ENCODE peak calls at places on chromosomes 12 and 14, in eight cellular contexts. Z is A673; S is pancreas; L is tibial nerve; B is A549; E is mammary epithelial cell; R is uterus; U is CD8-positive, alpha-beta T cell. F is an unnamed sample.

GRCh38 chr12:65823481-65824313 is 586 bp upstream of the HMGA2 start:
- DNase-seq in Z (peak; percentile 92), S (peak; percentile 42), L (no peak), B (peak; percentile 53), E (peak; percentile 81), R (no peak), U (no peak), F (peak; percentile 27)

GRCh38 chr12:59372971-59373370 is 222.9 kb upstream of the SLC16A7 start:
- DNase-seq in Z (peak; percentile 22), S (no peak), L (no peak), B (no peak), E (peak; percentile 31), R (no peak), U (no peak), F (no peak)

GRCh38 chr12:11969437-11970154 is 101.1 kb upstream of the BCL2L14 start:
- DNase-seq in Z (no peak), S (no peak), L (no peak), B (no peak), E (no peak), R (no peak), U (no peak), F (no peak)

GRCh38 chr12:64951944-64952343 is 127.5 kb downstream of the TBC1D30 start:
- DNase-seq in Z (no peak), S (no peak), L (no peak), B (no peak), E (no peak), R (no peak), U (no peak), F (no peak)

GRCh38 chr14:33943484-33943883 is 7.4 kb downstream of the EGLN3 start:
- DNase-seq in Z (no peak), S (peak; percentile 61), L (no peak), B (no peak), E (no peak), R (no peak), U (no peak), F (no peak)

GRCh38 chr12:63918788-63919300 is 74.3 kb downstream of the SRGAP1 start:
- DNase-seq in Z (peak; percentile 48), S (no peak), L (no peak), B (peak; percentile 71), E (peak; percentile 74), R (no peak), U (no peak), F (no peak)

GRCh38 chr14:102481791-102482238 is 27.8 kb downstream of the ANKRD9 start:
- DNase-seq in Z (no peak), S (no peak), L (no peak), B (peak; percentile 44), E (peak; percentile 86), R (no peak), U (no peak), F (no peak)

GRCh38 chr14:95452176-95452889 is 64.1 kb downstream of the SYNE3 start:
- DNase-seq in Z (peak; percentile 43), S (no peak), L (no peak), B (peak; percentile 60), E (no peak), R (no peak), U (no peak), F (no peak)

GRCh38 chr12:71183018-71183417 is 25.2 kb upstream of the TSPAN8 start:
- DNase-seq in Z (no peak), S (no peak), L (no peak), B (no peak), E (peak; percentile 58), R (no peak), U (no peak), F (no peak)

GRCh38 chr14:91946313-91947195 is 940 bp downstream of the FBLN5 start:
- DNase-seq in Z (peak; percentile 28), S (no peak), L (no peak), B (no peak), E (no peak), R (no peak), U (no peak), F (no peak)

GRCh38 chr12:103728323-103728722 is 112.7 kb downstream of the NT5DC3 start:
- DNase-seq in Z (no peak), S (no peak), L (no peak), B (no peak), E (no peak), R (no peak), U (no peak), F (no peak)

GRCh38 chr14:99790978-99791376 is 2.2 kb upstream of the EML1 start:
- DNase-seq in Z (no peak), S (peak; percentile 44), L (no peak), B (no peak), E (peak; percentile 9), R (no peak), U (no peak), F (no peak)

GRCh38 chr12:76312314-76312713 is 35.9 kb downstream of the BBS10 start:
- DNase-seq in Z (no peak), S (no peak), L (no peak), B (no peak), E (no peak), R (no peak), U (no peak), F (no peak)

GRCh38 chr12:41585784-41586183 is 397.7 kb downstream of the PDZRN4 start:
- DNase-seq in Z (no peak), S (no peak), L (no peak), B (no peak), E (no peak), R (no peak), U (no peak), F (no peak)

GRCh38 chr12:5388581-5389535 is 43.0 kb upstream of the NTF3 start:
- DNase-seq in Z (no peak), S (no peak), L (no peak), B (no peak), E (peak; percentile 71), R (no peak), U (no peak), F (no peak)

GRCh38 chr12:125081427-125081826 is 16.2 kb downstream of the AACS start:
- DNase-seq in Z (no peak), S (no peak), L (no peak), B (no peak), E (no peak), R (no peak), U (no peak), F (no peak)

GRCh38 chr12:114902665-114903393 is 218.9 kb upstream of the TBX3 start:
- DNase-seq in Z (no peak), S (no peak), L (no peak), B (no peak), E (peak; percentile 17), R (no peak), U (no peak), F (no peak)

GRCh38 chr14:52325126-52325525 is 11.0 kb downstream of the PTGER2 start:
- DNase-seq in Z (peak; percentile 18), S (no peak), L (no peak), B (no peak), E (peak; percentile 56), R (no peak), U (no peak), F (no peak)

GRCh38 chr14:93332032-93332852 is 594 bp downstream of the BTBD7 start:
- DNase-seq in Z (peak; percentile 31), S (peak; percentile 65), L (peak; percentile 14), B (no peak), E (peak; percentile 55), R (no peak), U (peak; percentile 9), F (peak; percentile 45)

GRCh38 chr12:60421741-60422140 is 825.9 kb downstream of the SLC16A7 start:
- DNase-seq in Z (no peak), S (no peak), L (no peak), B (no peak), E (no peak), R (no peak), U (no peak), F (no peak)

DNA sequence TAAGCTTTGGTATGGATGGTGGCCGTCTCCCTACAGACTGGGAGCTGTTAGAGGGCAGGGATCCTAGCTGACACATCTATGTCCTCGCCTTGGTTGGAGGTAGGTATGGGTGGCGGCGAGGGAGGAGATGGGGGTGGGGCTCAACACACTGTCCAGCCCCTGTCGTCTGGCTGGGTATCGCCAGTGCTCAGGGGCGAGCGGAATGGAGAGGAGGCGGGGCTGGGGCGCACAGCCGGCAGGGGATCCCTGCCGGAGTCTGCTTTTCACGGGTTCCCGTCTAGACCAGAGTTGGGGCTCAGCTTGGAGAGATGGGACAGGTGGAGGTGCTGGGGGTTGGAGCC is 16.1 kb downstream of the TAMALIN start:
- DNase-seq in Z (no peak), S (peak; percentile 56), L (no peak), B (peak; percentile 86), E (no peak), R (peak; percentile 38), U (no peak), F (no peak)
- TF ChIP-seq CTCF in Z (no peak), S (no peak), L (no peak), B (no peak), E (no peak), R (no peak), U (no peak), F (no peak)

DNA sequence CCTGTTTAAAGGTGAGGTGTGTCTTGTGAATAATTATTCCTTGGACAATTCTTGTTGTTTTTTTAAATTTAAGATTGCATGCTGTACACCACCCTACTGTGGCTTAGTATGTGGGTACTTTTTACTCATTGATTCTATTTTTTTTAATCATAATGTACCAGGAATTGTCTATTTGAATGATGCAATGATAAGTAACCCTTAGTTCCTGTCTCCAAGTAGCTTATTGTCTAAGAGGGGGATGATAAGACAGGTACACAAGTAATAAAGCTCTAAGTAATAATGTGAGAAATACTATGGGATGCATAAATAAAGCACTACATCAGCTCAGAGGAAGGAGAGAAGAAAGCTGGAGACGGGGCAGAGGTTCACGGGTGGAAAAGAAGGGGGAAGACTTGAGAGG is 90.9 kb downstream of the MYRFL start:
- DNase-seq in Z (no peak), S (no peak), L (no peak), B (no peak), E (no peak), R (no peak), U (no peak), F (no peak)
- H3K4me1 ChIP-seq in Z (peaks cover 4% of the 10 kb centered on the region), S (no peaks in the 10 kb centered on the region), L (no peaks in the 10 kb centered on the region), B (no peaks in the 10 kb centered on the region), E (no peaks in the 10 kb centered on the region), R (peaks cover 4% of the 10 kb centered on the region), U (no peaks in the 10 kb centered on the region), F (peaks cover 7% of the 10 kb centered on the region)

GRCh38 chr14:25953532-25954144 is 644.2 kb downstream of the NOVA1 start:
- DNase-seq in Z (peak; percentile 14), S (peak; percentile 9), L (peak; percentile 29), B (no peak), E (no peak), R (peak; percentile 33), U (no peak), F (no peak)
- H3K4me3 ChIP-seq in Z (no peak overlapping the region), S (no peak overlapping the region), L (no peak overlapping the region), B (no peak overlapping the region), E (no peak overlapping the region), R (no peak overlapping the region), U (no peak overlapping the region), F (no peak overlapping the region)

GRCh38 chr14:23727566-23728335 is 91.6 kb downstream of the DHRS2 start:
- DNase-seq in Z (peak; percentile 74), S (peak; percentile 21), L (no peak), B (peak; percentile 63), E (peak; percentile 43), R (no peak), U (no peak), F (no peak)
- TF ChIP-seq CTCF in Z (peak; percentile 60), S (peak; percentile 21), L (no peak), B (peak; percentile 71), E (peak; percentile 40), R (no peak), U (no peak), F (peak; percentile 34)

GRCh38 chr12:74431821-74432220 is 105.8 kb upstream of the ATXN7L3B start:
- DNase-seq in Z (no peak), S (no peak), L (no peak), B (no peak), E (no peak), R (no peak), U (no peak), F (no peak)
- H3K4me1 ChIP-seq in Z (no peaks in the 10 kb centered on the region), S (no peaks in the 10 kb centered on the region), L (no peaks in the 10 kb centered on the region), B (no peaks in the 10 kb centered on the region), E (no peaks in the 10 kb centered on the region), R (no peaks in the 10 kb centered on the region), U (no peaks in the 10 kb centered on the region), F (no peaks in the 10 kb centered on the region)

GRCh38 chr12:18382486-18382885 is 121.2 kb downstream of the PIK3C2G start:
- DNase-seq in Z (no peak), S (no peak), L (no peak), B (no peak), E (no peak), R (no peak), U (no peak), F (no peak)
- H3K4me3 ChIP-seq in Z (no peak overlapping the region), S (no peak overlapping the region), L (no peak overlapping the region), B (no peak overlapping the region), E (no peak overlapping the region), R (no peak overlapping the region), U (no peak overlapping the region), F (no peak overlapping the region)